ENCODE peak calls at places on chromosomes 12 and 14, in five cellular contexts. A is HCT116, I is IMR-90, T is astrocyte, U is H9. Z is an unnamed sample.

GRCh38 chr12:56529656-56530055 is 8.0 kb downstream of the RBMS2 start:
- DNase-seq in U (no peak), T (no peak), I (no peak), A (no peak), Z (no peak)

GRCh38 chr14:24888532-24888931 is 161.4 kb downstream of the STXBP6 start:
- DNase-seq in U (no peak), T (no peak), I (no peak), A (no peak), Z (no peak)

GRCh38 chr14:23929822-23930294 is 23.7 kb upstream of the DHRS4 start:
- DNase-seq in T (peak), U (peak), A (peak), I (peak), Z (peak)

GRCh38 chr12:11891350-11892064 is 179.2 kb upstream of the BCL2L14 start:
- DNase-seq in A (no peak), U (no peak), I (no peak), T (no peak), Z (no peak)

GRCh38 chr12:43277630-43278267 is 274.3 kb downstream of the ADAMTS20 start:
- DNase-seq in A (no peak), U (no peak), I (peak), T (peak), Z (no peak)

GRCh38 chr12:78473136-78473535 is 391.4 kb upstream of the SYT1 start:
- DNase-seq in T (peak), I (peak), U (no peak), A (no peak), Z (no peak)

GRCh38 chr12:108589028-108589839 is 8.7 kb downstream of the TMEM119 start:
- DNase-seq in A (no peak), T (peak), I (no peak), U (no peak), Z (no peak)

GRCh38 chr12:67382206-67382871 is 113.2 kb downstream of the CAND1 start:
- DNase-seq in I (peak), A (no peak), U (no peak), T (peak), Z (no peak)

GRCh38 chr14:90383731-90384542 is 12.9 kb upstream of the CALM1 start:
- DNase-seq in I (peak), T (peak), U (peak), A (no peak), Z (peak)

GRCh38 chr14:86168376-86168775 is 638.4 kb downstream of the FLRT2 start:
- DNase-seq in U (no peak), I (no peak), T (no peak), A (no peak), Z (no peak)

GRCh38 chr12:40188558-40189320 is 36.1 kb upstream of the LRRK2 start:
- DNase-seq in T (no peak), U (no peak), I (no peak), A (no peak), Z (no peak)

GRCh38 chr12:40198601-40199000 is 26.2 kb upstream of the LRRK2 start:
- DNase-seq in T (no peak), I (peak), U (no peak), A (no peak), Z (no peak)

GRCh38 chr12:40197590-40197989 is 27.2 kb upstream of the LRRK2 start:
- DNase-seq in A (no peak), T (no peak), U (no peak), I (no peak), Z (no peak)

DNA sequence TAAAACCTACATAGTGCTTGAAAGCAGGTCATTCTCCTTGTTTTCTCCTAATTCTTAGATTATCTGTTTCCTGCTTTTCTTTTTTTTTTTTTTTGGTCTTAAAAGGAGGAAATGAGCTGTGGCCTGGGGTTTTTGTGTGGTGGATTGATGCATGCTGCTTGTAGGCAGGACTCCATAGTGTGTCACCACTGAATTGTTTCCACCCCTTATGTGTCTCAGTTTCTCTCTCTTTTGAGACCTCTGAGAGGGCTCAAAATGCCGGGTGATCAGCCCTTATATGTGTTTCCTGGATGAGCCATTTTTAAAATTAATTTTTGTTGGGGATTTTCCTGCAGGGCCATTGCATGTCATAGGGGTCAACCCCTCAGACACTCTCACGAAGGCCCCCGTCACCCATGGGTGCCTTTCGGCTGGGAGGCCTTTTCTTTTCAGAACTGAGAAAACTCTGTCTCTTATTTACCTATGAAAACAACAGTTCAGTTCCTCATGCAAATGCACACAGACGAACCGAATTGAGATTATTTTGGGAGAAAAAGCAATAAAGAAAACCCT is 32.0 kb upstream of the LRRK2 start:
- DNase-seq in U (no peak), A (no peak), I (no peak), T (no peak), Z (no peak)
- TF ChIP-seq CTCF in U (no peak), A (no peak), I (no peak), T (no peak), Z (no peak)

DNA sequence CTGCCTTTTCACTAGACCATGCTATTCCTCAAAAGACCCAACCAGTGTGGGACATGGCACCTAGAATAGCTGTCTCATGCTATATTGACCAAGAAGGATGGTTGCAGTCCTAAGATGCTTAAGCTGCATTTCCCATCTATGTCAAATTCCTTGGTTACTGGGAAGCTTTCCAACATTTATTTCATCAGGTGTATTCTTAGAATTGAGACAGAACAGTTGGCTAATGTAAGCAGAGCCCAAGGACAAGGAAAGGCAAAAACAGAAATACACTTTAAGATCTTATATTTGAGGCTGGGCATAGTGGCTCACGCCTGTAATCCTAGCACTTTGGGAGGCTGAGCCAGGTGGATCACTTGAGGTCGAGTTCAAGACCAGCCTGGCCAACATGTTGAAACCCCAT is 24.7 kb downstream of the ARG2 start:
- DNase-seq in I (peak), T (no peak), A (no peak), U (no peak), Z (no peak)
- H3K9ac ChIP-seq in I (no peak), T (no peak), A (no peak), U (no peak), Z (no peak)

GRCh38 chr14:38838049-38838978 is 264.7 kb downstream of the SEC23A start:
- DNase-seq in I (no peak), U (no peak), T (no peak), A (no peak), Z (peak)

GRCh38 chr14:38839743-38840375 is 263.2 kb downstream of the SEC23A start:
- DNase-seq in T (peak), I (no peak), U (no peak), A (no peak), Z (peak)

GRCh38 chr14:38837333-38838048 is 265.5 kb downstream of the SEC23A start:
- DNase-seq in A (no peak), I (no peak), T (no peak), U (no peak), Z (peak)

GRCh38 chr14:38836539-38836938 is 266.5 kb downstream of the SEC23A start:
- DNase-seq in A (no peak), T (no peak), I (no peak), U (no peak), Z (no peak)

DNA sequence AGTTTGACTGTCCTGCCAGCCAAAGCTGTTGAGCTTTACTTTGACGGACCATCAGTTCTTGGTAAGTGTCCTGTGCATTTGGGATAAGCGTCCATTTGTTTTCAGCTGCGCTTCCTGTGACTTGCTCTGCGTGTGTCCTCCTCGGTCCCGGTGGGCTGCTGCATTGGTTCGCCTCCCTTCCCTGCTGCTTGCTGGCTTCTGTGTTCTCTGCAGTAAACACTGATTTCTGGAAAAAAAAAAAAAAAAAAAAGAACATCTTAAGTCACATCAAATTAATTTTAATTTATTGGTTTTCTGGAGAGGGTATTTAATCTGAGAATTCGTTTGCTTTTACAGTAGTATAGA is 264.1 kb downstream of the SEC23A start:
- DNase-seq in T (no peak), I (no peak), A (no peak), U (no peak), Z (no peak)
- TF ChIP-seq CTCF in T (no peak), I (no peak), A (no peak), U (no peak), Z (no peak)

DNA sequence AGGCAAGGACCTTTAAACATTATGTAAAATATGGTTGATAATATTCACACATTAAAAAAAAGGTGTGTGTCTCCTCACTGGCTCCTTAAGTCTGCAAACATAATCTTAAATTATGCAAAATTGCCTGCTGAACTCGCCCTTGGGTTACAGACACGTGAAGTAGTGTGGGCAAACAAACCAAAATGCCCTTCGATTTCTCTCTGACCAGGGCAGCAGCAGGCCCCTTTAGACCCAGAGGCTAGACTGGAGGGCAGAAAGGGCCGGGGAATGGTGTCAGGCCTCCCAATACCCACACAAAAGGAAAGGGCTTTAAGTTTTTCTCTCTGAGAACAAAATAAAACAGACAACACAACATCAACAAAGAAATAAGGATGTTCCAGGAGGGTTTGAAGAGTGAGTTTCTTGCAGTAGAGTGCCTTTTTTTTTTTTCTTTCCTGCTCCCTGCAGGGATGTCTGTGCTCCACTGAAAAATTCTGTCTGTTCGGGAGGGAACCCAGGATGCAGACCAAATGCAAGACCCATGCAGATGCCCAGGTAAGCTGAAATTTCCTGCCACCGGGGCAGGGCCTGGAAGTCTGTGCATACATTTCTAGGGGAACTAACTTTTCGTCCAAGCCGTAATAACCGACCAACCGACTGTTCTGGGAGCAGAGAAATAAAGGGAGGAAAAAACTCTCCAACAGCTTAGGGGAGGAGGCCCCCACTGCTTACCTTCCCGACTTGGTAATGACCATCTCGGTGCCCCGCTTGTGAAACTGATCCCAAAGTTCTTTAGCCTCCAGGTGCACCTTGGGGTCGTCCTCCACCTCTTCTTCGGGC is 1.7 kb downstream of the TBX3 start:
- DNase-seq in T (no peak), U (no peak), I (no peak), A (no peak), Z (no peak)
- H3K9ac ChIP-seq in T (peak), U (no peak), I (peak), A (peak), Z (peak)

GRCh38 chr12:92070054-92070863 is 75.4 kb downstream of the BTG1 start:
- DNase-seq in I (no peak), U (no peak), A (no peak), T (no peak), Z (peak)
- TF ChIP-seq CTCF in I (no peak), U (no peak), A (no peak), T (no peak), Z (no peak)

DNA sequence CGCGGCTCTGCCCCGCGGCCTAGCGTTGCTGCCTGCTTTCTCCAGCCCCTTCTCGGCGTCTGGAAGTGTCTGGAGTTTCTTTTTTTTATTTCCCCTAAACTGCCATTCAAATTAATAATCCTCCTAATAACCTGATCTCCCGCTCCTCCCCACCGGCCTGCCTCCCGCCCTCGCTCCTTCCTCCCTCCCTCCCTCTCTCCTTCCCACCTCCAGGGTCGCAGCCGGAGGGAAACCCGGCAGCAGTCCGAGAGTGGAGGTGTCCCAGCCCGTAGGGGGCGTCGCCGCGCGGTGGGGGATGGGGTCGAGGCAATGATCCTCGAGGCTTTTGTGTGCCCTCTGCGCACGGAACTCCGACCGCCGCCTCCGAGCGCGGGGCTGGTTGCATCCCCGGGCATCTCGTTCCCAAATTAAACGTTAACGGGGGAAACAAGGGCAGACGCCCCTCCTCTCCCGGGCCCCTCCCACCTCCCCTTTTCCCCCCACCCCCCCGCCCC is 1.1 kb upstream of the SOCS2 start:
- DNase-seq in I (peak), T (peak), U (peak), A (peak), Z (peak)
- H3K9ac ChIP-seq in I (peak), T (peak), U (peak), A (peak), Z (peak)